ENCODE peak calls at places on chromosomes 11 and 22, in five cellular contexts. One of them, this sample, is unnamed. For H3K9me3 and H3K4me1, the result is how much of the 10 kb centered on the place peaks cover.

GRCh38 chr22:28907311-28908008 is 24.1 kb downstream of the ZNRF3 start:
- DNase-seq in Peyer's patch: no peak
- DNase-seq in thoracic aorta: no peak
- DNase-seq in PC-9: no peak
- DNase-seq in RWPE2: no peak
- DNase-seq in this sample: no peak

GRCh38 chr22:22655452-22656108 is 11.2 kb downstream of the GGTLC2 start:
- DNase-seq in Peyer's patch: no peak
- DNase-seq in thoracic aorta: no peak
- DNase-seq in PC-9: no peak
- DNase-seq in RWPE2: no peak
- DNase-seq in this sample: no peak

GRCh38 chr11:70156291-70157037 is 46.6 kb upstream of the FADD start:
- DNase-seq in Peyer's patch: no peak
- DNase-seq in thoracic aorta: no peak
- DNase-seq in PC-9: no peak
- DNase-seq in RWPE2: no peak
- DNase-seq in this sample: no peak

GRCh38 chr11:111225871-111226270 is 19.7 kb upstream of the POU2AF2 start:
- DNase-seq in Peyer's patch: no peak
- DNase-seq in thoracic aorta: no peak
- DNase-seq in PC-9: no peak
- DNase-seq in RWPE2: no peak
- DNase-seq in this sample: no peak

GRCh38 chr11:109728056-109728455 is 306.1 kb downstream of the C11orf87 start:
- DNase-seq in Peyer's patch: no peak
- DNase-seq in thoracic aorta: no peak
- DNase-seq in PC-9: no peak
- DNase-seq in RWPE2: no peak
- DNase-seq in this sample: no peak

GRCh38 chr11:122149232-122149631 is 33.2 kb upstream of the BLID start:
- DNase-seq in Peyer's patch: no peak
- DNase-seq in thoracic aorta: no peak
- DNase-seq in PC-9: no peak
- DNase-seq in RWPE2: no peak
- DNase-seq in this sample: no peak

GRCh38 chr11:83951521-83951920 is 665.4 kb upstream of the CCDC90B start:
- DNase-seq in Peyer's patch: no peak
- DNase-seq in thoracic aorta: no peak
- DNase-seq in PC-9: no peak
- DNase-seq in RWPE2: no peak
- DNase-seq in this sample: no peak

GRCh38 chr11:60710482-60710881 is 11.1 kb downstream of the MS4A8 start:
- DNase-seq in Peyer's patch: no peak
- DNase-seq in thoracic aorta: no peak
- DNase-seq in PC-9: no peak
- DNase-seq in RWPE2: no peak
- DNase-seq in this sample: no peak

GRCh38 chr11:64379160-64379559 is 20.2 kb downstream of the RPS6KA4 start:
- DNase-seq in Peyer's patch: no peak
- DNase-seq in thoracic aorta: no peak
- DNase-seq in PC-9: no peak
- DNase-seq in RWPE2: no peak
- DNase-seq in this sample: no peak

GRCh38 chr11:14189874-14190273 is 169.1 kb downstream of the RRAS2 start:
- DNase-seq in Peyer's patch: no peak
- DNase-seq in thoracic aorta: peak
- DNase-seq in PC-9: no peak
- DNase-seq in RWPE2: no peak
- DNase-seq in this sample: no peak

GRCh38 chr22:47209547-47210023 is 447.1 kb downstream of the TBC1D22A start:
- DNase-seq in Peyer's patch: peak
- DNase-seq in thoracic aorta: no peak
- DNase-seq in PC-9: no peak
- DNase-seq in RWPE2: no peak
- DNase-seq in this sample: no peak
- H3K9me3 ChIP-seq in Peyer's patch: under half
- H3K9me3 ChIP-seq in thoracic aorta: under half
- H3K9me3 ChIP-seq in PC-9: under half
- H3K9me3 ChIP-seq in RWPE2: under half
- H3K9me3 ChIP-seq in this sample: under half

GRCh38 chr11:128494418-128495332 is 92.7 kb downstream of the ETS1 start:
- DNase-seq in Peyer's patch: no peak
- DNase-seq in thoracic aorta: no peak
- DNase-seq in PC-9: no peak
- DNase-seq in RWPE2: no peak
- DNase-seq in this sample: no peak
- H3K4me1 ChIP-seq in Peyer's patch: under half
- H3K4me1 ChIP-seq in thoracic aorta: half or more
- H3K4me1 ChIP-seq in PC-9: half or more
- H3K4me1 ChIP-seq in RWPE2: half or more
- H3K4me1 ChIP-seq in this sample: half or more

GRCh38 chr11:97009613-97010012 is 619.8 kb downstream of the JRKL start:
- DNase-seq in Peyer's patch: no peak
- DNase-seq in thoracic aorta: no peak
- DNase-seq in PC-9: no peak
- DNase-seq in RWPE2: no peak
- DNase-seq in this sample: no peak

DNA sequence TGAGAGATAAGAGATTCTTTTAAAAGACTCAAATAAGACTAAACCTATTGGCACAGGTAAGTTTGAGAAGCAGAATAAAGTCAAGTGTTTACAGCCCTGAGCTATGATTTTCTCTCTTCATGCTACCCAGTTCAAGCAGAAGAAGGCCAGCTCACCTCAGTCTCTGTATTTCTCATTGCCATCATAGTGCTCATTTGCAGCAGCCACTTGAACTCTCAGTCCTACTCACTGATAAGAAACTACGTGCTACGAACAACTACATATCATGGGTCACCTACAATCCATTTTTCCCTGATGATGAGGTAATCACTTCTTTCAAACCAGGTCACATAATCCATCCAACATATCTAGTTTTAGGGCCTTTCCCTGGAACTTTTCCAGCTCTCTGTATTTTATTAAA is 617.5 kb downstream of the JRKL start:
- DNase-seq in Peyer's patch: no peak
- DNase-seq in thoracic aorta: no peak
- DNase-seq in PC-9: no peak
- DNase-seq in RWPE2: no peak
- DNase-seq in this sample: no peak
- H3K9me3 ChIP-seq in Peyer's patch: under half
- H3K9me3 ChIP-seq in thoracic aorta: under half
- H3K9me3 ChIP-seq in PC-9: under half
- H3K9me3 ChIP-seq in RWPE2: under half
- H3K9me3 ChIP-seq in this sample: under half

DNA sequence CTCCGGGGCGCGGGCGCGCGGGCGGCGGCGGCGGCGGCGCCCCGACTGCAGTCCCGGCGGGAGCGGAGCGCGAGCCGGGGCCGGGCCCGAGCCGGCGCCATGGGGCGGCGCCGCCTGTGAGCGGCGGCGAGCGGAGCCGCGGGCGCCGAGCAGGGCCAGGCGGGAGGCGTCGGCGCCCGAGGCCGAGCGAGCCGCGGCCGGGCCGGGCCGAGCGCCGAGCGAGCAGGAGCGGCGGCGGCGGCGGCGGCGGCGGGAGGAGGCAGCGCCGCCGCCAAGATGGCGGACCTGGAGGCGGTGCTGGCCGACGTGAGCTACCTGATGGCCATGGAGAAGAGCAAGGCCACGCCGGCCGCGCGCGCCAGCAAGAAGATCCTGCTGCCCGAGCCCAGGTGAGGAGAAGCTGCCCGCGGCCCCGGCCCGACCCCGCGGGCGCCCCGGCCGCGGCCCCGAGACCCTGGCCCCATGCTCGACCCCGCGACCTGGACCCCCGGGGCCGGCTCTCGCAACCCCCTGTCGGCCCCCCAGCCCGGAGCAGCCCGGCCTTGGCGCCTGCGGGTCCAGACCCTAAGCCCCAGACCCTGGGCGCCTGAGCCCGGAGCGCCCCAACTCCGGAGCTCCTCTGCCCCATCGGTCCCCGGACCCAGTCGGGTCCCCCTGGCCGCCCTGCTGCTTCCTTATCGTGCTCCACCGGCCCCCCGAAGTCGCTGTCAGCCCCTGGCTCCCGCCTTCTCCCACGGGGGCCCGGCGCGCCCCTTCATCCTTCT is at the start of gene GRK2:
- DNase-seq in Peyer's patch: peak
- DNase-seq in thoracic aorta: no peak
- DNase-seq in PC-9: peak
- DNase-seq in RWPE2: no peak
- DNase-seq in this sample: no peak
- H3K4me1 ChIP-seq in Peyer's patch: half or more
- H3K4me1 ChIP-seq in thoracic aorta: under half
- H3K4me1 ChIP-seq in PC-9: under half
- H3K4me1 ChIP-seq in RWPE2: under half
- H3K4me1 ChIP-seq in this sample: under half

DNA sequence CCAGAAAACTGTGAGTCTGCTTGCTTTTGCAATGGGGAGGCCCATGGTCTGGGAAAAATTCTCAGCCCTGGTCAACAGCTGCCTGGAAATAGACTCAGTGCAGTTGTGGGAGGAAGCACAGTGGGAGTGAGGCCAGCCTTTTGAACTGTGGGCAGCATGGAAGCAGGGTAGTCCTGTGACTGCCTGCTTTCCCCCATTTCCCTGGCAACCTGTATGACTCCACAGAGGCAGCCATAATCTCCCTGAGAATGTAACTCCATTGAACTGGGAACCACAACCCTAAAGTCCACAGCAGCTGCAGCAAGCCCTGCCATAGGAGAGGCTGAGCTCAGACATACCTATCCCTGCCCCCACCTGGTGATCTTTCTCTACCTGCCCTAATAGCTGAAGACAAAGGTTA is 494.5 kb upstream of the FAT3 start:
- DNase-seq in Peyer's patch: no peak
- DNase-seq in thoracic aorta: no peak
- DNase-seq in PC-9: no peak
- DNase-seq in RWPE2: no peak
- DNase-seq in this sample: no peak
- H3K9me3 ChIP-seq in Peyer's patch: under half
- H3K9me3 ChIP-seq in thoracic aorta: under half
- H3K9me3 ChIP-seq in PC-9: under half
- H3K9me3 ChIP-seq in RWPE2: under half
- H3K9me3 ChIP-seq in this sample: under half

GRCh38 chr11:72036687-72037086 is 38.0 kb downstream of the IL18BP start:
- DNase-seq in Peyer's patch: no peak
- DNase-seq in thoracic aorta: no peak
- DNase-seq in PC-9: no peak
- DNase-seq in RWPE2: no peak
- DNase-seq in this sample: no peak
- H3K4me1 ChIP-seq in Peyer's patch: under half
- H3K4me1 ChIP-seq in thoracic aorta: under half
- H3K4me1 ChIP-seq in PC-9: under half
- H3K4me1 ChIP-seq in RWPE2: under half
- H3K4me1 ChIP-seq in this sample: under half

GRCh38 chr11:133519560-133519959 is 12.7 kb downstream of the OPCML start:
- DNase-seq in Peyer's patch: no peak
- DNase-seq in thoracic aorta: no peak
- DNase-seq in PC-9: no peak
- DNase-seq in RWPE2: no peak
- DNase-seq in this sample: no peak
- H3K9me3 ChIP-seq in Peyer's patch: under half
- H3K9me3 ChIP-seq in thoracic aorta: under half
- H3K9me3 ChIP-seq in PC-9: under half
- H3K9me3 ChIP-seq in RWPE2: under half
- H3K9me3 ChIP-seq in this sample: under half

GRCh38 chr11:128737704-128738103 is 43.8 kb downstream of the FLI1 start:
- DNase-seq in Peyer's patch: no peak
- DNase-seq in thoracic aorta: no peak
- DNase-seq in PC-9: no peak
- DNase-seq in RWPE2: no peak
- DNase-seq in this sample: no peak
- H3K4me1 ChIP-seq in Peyer's patch: under half
- H3K4me1 ChIP-seq in thoracic aorta: under half
- H3K4me1 ChIP-seq in PC-9: under half
- H3K4me1 ChIP-seq in RWPE2: under half
- H3K4me1 ChIP-seq in this sample: under half

GRCh38 chr11:67160872-67161783 is 42.1 kb downstream of the KDM2A start:
- DNase-seq in Peyer's patch: no peak
- DNase-seq in thoracic aorta: no peak
- DNase-seq in PC-9: no peak
- DNase-seq in RWPE2: no peak
- DNase-seq in this sample: no peak

GRCh38 chr11:67163006-67163405 is 43.9 kb downstream of the KDM2A start:
- DNase-seq in Peyer's patch: no peak
- DNase-seq in thoracic aorta: no peak
- DNase-seq in PC-9: no peak
- DNase-seq in RWPE2: no peak
- DNase-seq in this sample: no peak

GRCh38 chr11:67158241-67158640 is 39.2 kb downstream of the KDM2A start:
- DNase-seq in Peyer's patch: no peak
- DNase-seq in thoracic aorta: no peak
- DNase-seq in PC-9: no peak
- DNase-seq in RWPE2: no peak
- DNase-seq in this sample: no peak

GRCh38 chr11:67157691-67158090 is 38.6 kb downstream of the KDM2A start:
- DNase-seq in Peyer's patch: no peak
- DNase-seq in thoracic aorta: no peak
- DNase-seq in PC-9: no peak
- DNase-seq in RWPE2: no peak
- DNase-seq in this sample: no peak

DNA sequence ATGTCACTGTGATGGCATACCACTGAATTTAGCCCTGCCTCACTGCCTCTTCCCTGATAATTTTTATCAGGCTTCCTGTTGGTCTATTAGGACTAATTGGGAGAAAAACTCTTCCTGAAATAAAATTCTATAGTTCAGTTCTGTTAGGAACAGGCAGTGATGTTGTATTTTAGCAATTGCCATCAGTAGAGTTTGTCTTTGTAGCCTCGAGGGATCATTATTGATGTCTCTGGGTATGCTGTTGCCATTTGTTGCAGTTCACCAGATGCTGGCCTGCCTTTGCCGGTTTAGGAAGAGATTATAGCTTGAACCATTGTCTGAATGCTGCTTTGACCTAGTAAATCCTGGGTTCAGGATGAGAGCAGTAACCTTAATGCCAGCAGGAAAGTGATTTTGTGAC is 41.0 kb downstream of the KDM2A start:
- DNase-seq in Peyer's patch: no peak
- DNase-seq in thoracic aorta: no peak
- DNase-seq in PC-9: no peak
- DNase-seq in RWPE2: no peak
- DNase-seq in this sample: no peak
- H3K9me3 ChIP-seq in Peyer's patch: under half
- H3K9me3 ChIP-seq in thoracic aorta: under half
- H3K9me3 ChIP-seq in PC-9: under half
- H3K9me3 ChIP-seq in RWPE2: under half
- H3K9me3 ChIP-seq in this sample: under half